ENCODE peak calls at places on chromosomes 16 and 17, in four cellular contexts. E, K, G and X are unnamed samples.

GRCh38 chr17:41332239-41332638 is 16.7 kb upstream of the KRTAP17-1 start:
- DNase-seq in E (peak), K (no peak), G (no peak), X (no peak)

GRCh38 chr17:18187816-18188761 is 4.5 kb downstream of the ALKBH5 start:
- DNase-seq in E (no peak), K (peak), G (peak), X (peak)

GRCh38 chr17:74373838-74374606 is 6.7 kb downstream of the GPR142 start:
- DNase-seq in E (no peak), K (no peak), G (no peak), X (no peak)

GRCh38 chr17:62696726-62697490 is 69.4 kb downstream of the MRC2 start:
- DNase-seq in E (no peak), K (no peak), G (no peak), X (peak)

GRCh38 chr16:81808933-81809480 is 29.9 kb downstream of the PLCG2 start:
- DNase-seq in E (no peak), K (no peak), G (no peak), X (no peak)

GRCh38 chr16:30741461-30741914 is 6.7 kb upstream of the PHKG2 start:
- DNase-seq in E (peak), K (peak), G (peak), X (peak)

GRCh38 chr17:13626703-13627102 is 25.0 kb upstream of the HS3ST3A1 start:
- DNase-seq in E (no peak), K (peak), G (peak), X (peak)

GRCh38 chr16:12750554-12750918 is 53.2 kb downstream of the CPPED1 start:
- DNase-seq in E (no peak), K (no peak), G (no peak), X (no peak)

GRCh38 chr16:21023509-21024202 is 123.1 kb downstream of the LYRM1 start:
- DNase-seq in E (no peak), K (no peak), G (no peak), X (no peak)

GRCh38 chr17:31525801-31526549 is 134.5 kb downstream of the RAB11FIP4 start:
- DNase-seq in E (no peak), K (no peak), G (no peak), X (peak)

GRCh38 chr16:4415538-4416199 is 727 bp downstream of the CORO7 start:
- DNase-seq in E (no peak), K (no peak), G (no peak), X (no peak)

GRCh38 chr16:17389392-17389791 is 81.4 kb downstream of the XYLT1 start:
- DNase-seq in E (peak), K (no peak), G (peak), X (peak)

GRCh38 chr16:83932955-83933673 is 19.9 kb upstream of the OSGIN1 start:
- DNase-seq in E (no peak), K (no peak), G (peak), X (no peak)

GRCh38 chr17:63356275-63356905 is 89.7 kb downstream of the CYB561 start:
- DNase-seq in E (no peak), K (peak), G (peak), X (peak)

GRCh38 chr16:9338068-9338467 is 246.6 kb downstream of the HAPSTR1 start:
- DNase-seq in E (no peak), K (no peak), G (no peak), X (no peak)

GRCh38 chr17:38509772-38510423 is 81.6 kb downstream of the ARHGAP23 start:
- DNase-seq in E (no peak), K (no peak), G (no peak), X (peak)

GRCh38 chr17:44828919-44829557 is 1.0 kb downstream of the GJC1 start:
- DNase-seq in E (peak), K (peak), G (peak), X (no peak)

GRCh38 chr16:827513-827912 is 27.0 kb upstream of the GNG13 start:
- DNase-seq in E (no peak), K (no peak), G (no peak), X (no peak)

GRCh38 chr16:75380870-75381269 is 52.4 kb downstream of the CFDP1 start:
- DNase-seq in E (no peak), K (no peak), G (no peak), X (peak)

GRCh38 chr16:86072328-86073102 is 173.6 kb downstream of the IRF8 start:
- DNase-seq in E (peak), K (peak), G (peak), X (peak)

GRCh38 chr17:29771561-29771960 is 148.8 kb upstream of the CORO6 start:
- DNase-seq in E (no peak), K (peak), G (no peak), X (no peak)

GRCh38 chr17:78231991-78232759 is 744 bp downstream of the TMEM235 start:
- DNase-seq in E (no peak), K (no peak), G (no peak), X (peak)

GRCh38 chr17:75295220-75296158 is 6.3 kb upstream of the SLC25A19 start:
- DNase-seq in E (no peak), K (no peak), G (no peak), X (no peak)

GRCh38 chr16:81699596-81699995 is 79.5 kb upstream of the PLCG2 start:
- DNase-seq in E (no peak), K (no peak), G (no peak), X (no peak)

GRCh38 chr16:71254832-71255560 is 24.5 kb upstream of the HYDIN start:
- DNase-seq in E (no peak), K (no peak), G (no peak), X (no peak)

GRCh38 chr16:12538667-12539081 is 265.0 kb downstream of the CPPED1 start:
- DNase-seq in E (no peak), K (no peak), G (no peak), X (no peak)

GRCh38 chr17:12568358-12569251 is 97.1 kb upstream of the MYOCD start:
- DNase-seq in E (no peak), K (no peak), G (no peak), X (no peak)

GRCh38 chr16:52597073-52597771 is 50.3 kb upstream of the TOX3 start:
- DNase-seq in E (no peak), K (no peak), G (no peak), X (no peak)

GRCh38 chr17:79112471-79112870 is 37.8 kb downstream of the ENGASE start:
- DNase-seq in E (no peak), K (no peak), G (no peak), X (no peak)

GRCh38 chr16:25110392-25110947 is 1.1 kb upstream of the LCMT1 start:
- DNase-seq in E (no peak), K (no peak), G (no peak), X (peak)

GRCh38 chr17:81635973-81636504 is 873 bp downstream of the NPLOC4 start:
- DNase-seq in E (peak), K (no peak), G (peak), X (peak)

GRCh38 chr17:77808663-77809425 is 149.7 kb upstream of the TNRC6C start:
- DNase-seq in E (no peak), K (no peak), G (no peak), X (no peak)

GRCh38 chr16:7962480-7962879 is 627.8 kb downstream of the TMEM114 start:
- DNase-seq in E (no peak), K (no peak), G (no peak), X (no peak)

DNA sequence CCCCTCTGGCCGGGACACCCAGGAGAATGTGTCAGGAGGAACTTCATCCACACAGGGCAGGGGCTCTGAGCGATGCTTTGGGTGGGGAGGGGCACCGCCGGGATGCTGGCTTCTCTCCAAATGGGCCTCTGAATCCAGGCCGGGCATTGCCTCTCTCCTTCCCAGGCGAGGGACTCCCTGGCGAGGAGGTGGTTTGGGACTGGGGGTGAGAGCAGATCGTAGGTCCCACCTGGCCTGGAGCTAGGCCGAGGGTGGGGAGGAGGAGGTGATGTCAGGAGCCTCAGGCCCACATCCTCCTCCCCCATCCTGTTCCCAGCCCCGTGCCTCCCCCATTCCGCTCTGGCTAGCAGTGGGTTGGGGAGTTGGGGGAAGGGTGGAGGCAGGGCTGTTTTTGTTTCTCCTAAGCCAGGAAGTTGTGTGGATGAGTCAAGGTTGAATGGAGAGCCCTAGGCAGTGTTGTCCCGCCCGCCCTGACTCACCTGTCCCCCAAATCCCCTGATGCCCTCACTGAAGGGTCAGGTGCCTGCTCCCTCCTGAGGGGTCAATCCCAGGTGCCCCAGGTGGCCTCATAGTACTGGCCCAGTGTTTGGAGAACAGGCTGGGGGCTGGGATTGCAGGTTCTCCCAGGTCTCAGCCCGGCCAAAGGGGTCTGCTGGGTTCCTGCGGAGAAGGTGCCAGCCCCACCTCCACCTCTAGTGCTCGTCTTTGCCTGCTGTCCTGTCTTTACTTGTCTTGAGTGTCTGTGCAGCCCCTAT is 2.8 kb downstream of the GRB7 start:
- DNase-seq in E (no peak), K (peak), G (peak), X (peak)
- H3K4me3 ChIP-seq in E (no peak), K (no peak), G (no peak), X (no peak)

GRCh38 chr17:7558544-7559306 is at the start of gene TNFSF13:
- DNase-seq in E (no peak), K (no peak), G (no peak), X (peak)
- H3K4me3 ChIP-seq in E (no peak), K (no peak), G (peak), X (peak)

GRCh38 chr16:73390491-73390890 is 342.6 kb upstream of the ZFHX3 start:
- DNase-seq in E (no peak), K (no peak), G (no peak), X (no peak)

GRCh38 chr16:73385701-73386100 is 337.8 kb upstream of the ZFHX3 start:
- DNase-seq in E (no peak), K (no peak), G (no peak), X (no peak)

GRCh38 chr16:73387979-73388378 is 340.1 kb upstream of the ZFHX3 start:
- DNase-seq in E (no peak), K (no peak), G (no peak), X (no peak)

GRCh38 chr16:73390936-73391335 is 343.0 kb upstream of the ZFHX3 start:
- DNase-seq in E (peak), K (no peak), G (peak), X (no peak)

GRCh38 chr16:73389075-73389474 is 341.1 kb upstream of the ZFHX3 start:
- DNase-seq in E (no peak), K (no peak), G (no peak), X (no peak)
- H3K4me3 ChIP-seq in E (no peak), K (no peak), G (no peak), X (no peak)

DNA sequence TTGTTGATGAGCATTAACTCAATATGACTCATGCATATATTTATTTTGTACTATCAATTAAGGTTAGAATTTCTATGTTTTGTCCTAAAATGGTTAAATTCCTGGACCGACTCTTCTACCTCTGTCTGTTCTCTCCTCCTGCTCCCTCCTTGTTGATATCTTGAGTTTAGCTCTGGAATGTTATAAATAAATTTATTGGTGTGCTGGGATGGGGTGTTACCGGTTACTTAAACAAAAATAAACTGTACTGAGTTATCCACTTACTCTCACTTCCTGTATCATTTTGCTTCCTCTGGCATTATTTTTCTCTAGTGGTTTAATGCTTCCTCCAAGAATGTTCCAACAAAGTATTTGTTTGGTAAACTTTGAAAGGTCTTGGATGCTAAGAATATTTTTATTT is 120.1 kb downstream of the ABCA8 start:
- DNase-seq in E (no peak), K (peak), G (no peak), X (peak)
- H3K4me3 ChIP-seq in E (no peak), K (no peak), G (no peak), X (no peak)

GRCh38 chr17:47852113-47852949 is 1.4 kb upstream of the SP6 start:
- DNase-seq in E (no peak), K (no peak), G (no peak), X (peak)

GRCh38 chr17:47850373-47850691 is 631 bp downstream of the SP6 start:
- DNase-seq in E (no peak), K (no peak), G (no peak), X (no peak)

GRCh38 chr17:47851764-47852112 is 775 bp upstream of the SP6 start:
- DNase-seq in E (no peak), K (no peak), G (no peak), X (no peak)

GRCh38 chr17:47853616-47854015 is 2.7 kb upstream of the SP6 start:
- DNase-seq in E (no peak), K (no peak), G (no peak), X (no peak)

DNA sequence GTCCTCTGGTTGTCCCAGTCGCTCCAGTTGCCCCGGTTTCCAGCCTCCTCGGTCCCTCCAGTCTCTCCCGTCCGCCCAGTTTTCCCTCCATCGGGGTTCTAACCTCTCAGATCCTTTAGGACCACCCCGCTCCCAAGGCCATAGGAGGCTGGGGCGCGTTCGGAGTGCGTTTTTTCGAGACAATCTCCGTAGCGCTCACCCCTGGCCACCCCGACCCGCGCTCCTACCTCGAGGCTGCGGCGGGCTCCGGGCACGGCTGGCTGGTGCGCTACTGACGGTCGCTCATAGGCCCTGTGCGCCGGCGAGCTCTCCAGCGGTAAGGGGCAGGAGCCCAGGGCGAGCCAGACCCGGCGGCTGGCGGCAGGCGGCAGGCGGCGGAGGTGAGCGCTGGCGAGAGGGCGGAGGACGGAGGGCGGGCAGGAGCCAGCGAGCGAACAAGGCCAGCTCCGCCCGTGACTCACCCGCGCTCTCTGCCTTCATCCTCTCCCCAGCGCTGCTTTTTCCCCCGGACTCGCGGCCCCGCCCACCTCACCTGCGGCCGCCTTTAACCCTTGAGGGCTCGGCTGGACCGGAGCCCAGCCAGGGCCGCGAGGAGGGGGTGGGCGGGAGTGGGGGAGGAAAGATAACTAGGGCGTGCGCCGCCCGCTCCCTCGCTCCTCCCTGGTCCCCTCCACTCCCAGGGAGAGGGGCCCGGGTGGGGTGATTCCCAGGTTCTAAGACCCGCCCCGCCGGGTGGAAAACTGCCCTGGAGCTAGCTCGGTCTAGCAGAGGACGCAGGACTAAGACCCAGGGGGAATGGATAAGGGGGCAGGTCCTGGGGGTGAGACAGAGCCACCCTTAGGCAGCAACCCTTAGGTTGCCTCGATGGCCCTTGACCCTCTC is at the start of gene SP6:
- DNase-seq in E (peak), K (peak), G (peak), X (peak)
- H3K4me3 ChIP-seq in E (peak), K (no peak), G (no peak), X (no peak)